ENCODE peak calls at places on chromosomes 11 and 22, in eight cellular contexts. O is psoas muscle, T is non-pigmented ciliary epithelial cell, F is tibial artery, B is H7, P is A172, K is MCF 10A, V is cardiac fibroblast. G is an unnamed sample.
A peak's percentile ranks its signal among the peaks of the same experiment; 100 is the strongest.

GRCh38 chr22:24822471-24822870 is 16.5 kb downstream of the SGSM1 start:
- DNase-seq in B (no peak), T (no peak), P (no peak), K (no peak), V (no peak), O (no peak), F (no peak), G (no peak)

GRCh38 chr11:94759522-94759921 is 8.6 kb upstream of the AMOTL1 start:
- DNase-seq in K (no peak), T (no peak), O (no peak), B (no peak), P (no peak), F (no peak), V (no peak), G (no peak)

GRCh38 chr22:23504522-23504921 is 75.6 kb downstream of the IGLL1 start:
- DNase-seq in K (no peak), T (no peak), V (peak; percentile 50), F (no peak), P (no peak), O (no peak), B (peak; percentile 26), G (no peak)

GRCh38 chr11:31237819-31238771 is 131.4 kb downstream of the DCDC1 start:
- DNase-seq in V (peak; percentile 21), T (no peak), O (no peak), P (no peak), F (no peak), B (no peak), K (peak; percentile 57), G (no peak)

GRCh38 chr11:44203270-44204043 is 106.5 kb downstream of the ALX4 start:
- DNase-seq in P (no peak), V (no peak), K (no peak), B (no peak), F (no peak), T (no peak), O (peak; percentile 15), G (peak; percentile 57)

GRCh38 chr22:46077669-46078099 is 72.6 kb upstream of the PPARA start:
- DNase-seq in P (no peak), V (no peak), O (peak; percentile 34), B (no peak), T (no peak), K (no peak), F (peak; percentile 31), G (peak; percentile 45)

GRCh38 chr22:45896961-45897538 is 79.9 kb downstream of the WNT7B start:
- DNase-seq in T (no peak), V (no peak), P (no peak), B (no peak), K (no peak), O (peak; percentile 6), F (no peak), G (no peak)

GRCh38 chr11:89633125-89633695 is 76.9 kb upstream of the TRIM77 start:
- DNase-seq in T (no peak), B (no peak), V (no peak), P (no peak), O (no peak), K (no peak), F (no peak), G (no peak)

GRCh38 chr11:65912840-65913239 is 6.0 kb downstream of the C11orf68 start:
- DNase-seq in V (peak; percentile 52), P (peak; percentile 93), T (no peak), B (peak; percentile 35), F (no peak), O (no peak), K (peak; percentile 63), G (no peak)

GRCh38 chr11:119318240-119319135 is 1.6 kb upstream of the MCAM start:
- DNase-seq in T (peak; percentile 51), V (peak; percentile 73), B (peak; percentile 70), O (no peak), P (no peak), K (peak; percentile 78), F (no peak), G (no peak)

GRCh38 chr11:12408156-12408770 is 30.9 kb downstream of the PARVA start:
- DNase-seq in V (no peak), P (no peak), O (no peak), F (no peak), K (no peak), B (no peak), T (no peak), G (no peak)

GRCh38 chr11:95544095-95544795 is 245.3 kb downstream of the FAM76B start:
- DNase-seq in V (no peak), K (peak; percentile 5), T (no peak), P (no peak), F (no peak), O (no peak), B (no peak), G (no peak)

GRCh38 chr11:116033931-116034553 is 529.8 kb upstream of the CADM1 start:
- DNase-seq in F (no peak), P (no peak), B (no peak), O (no peak), V (no peak), T (no peak), K (no peak), G (no peak)

GRCh38 chr11:109939176-109939810 is 153.9 kb upstream of the ZC3H12C start:
- DNase-seq in F (no peak), O (no peak), V (peak; percentile 88), K (peak; percentile 86), B (peak; percentile 27), T (peak; percentile 74), P (peak; percentile 70), G (no peak)

GRCh38 chr22:24554316-24555159 is at the start of gene GUCD1:
- DNase-seq in K (peak; percentile 25), F (peak; percentile 32), O (peak; percentile 41), T (no peak), V (peak; percentile 53), B (peak; percentile 61), P (no peak), G (peak; percentile 69)

GRCh38 chr11:1876361-1877063 is 15.2 kb downstream of the PRR33 start:
- DNase-seq in V (peak; percentile 92), K (peak; percentile 80), F (peak; percentile 47), T (no peak), P (peak; percentile 15), O (peak; percentile 78), B (peak; percentile 95), G (no peak)